ENCODE peak calls at places on chromosomes 2 and 18, in nine cellular contexts. One of them, this sample, is unnamed.

GRCh38 chr2:199223791-199224190 is 233.9 kb downstream of the SATB2 start:
- DNase-seq in fibroblast of lung: peak; percentile 11
- DNase-seq in A673: no peak
- DNase-seq in tibial nerve: no peak
- DNase-seq in neural progenitor cell: no peak
- DNase-seq in CD4-positive, alpha-beta T cell: no peak
- DNase-seq in Peyer's patch: no peak
- DNase-seq in GM23338: no peak
- DNase-seq in H9: no peak
- DNase-seq in this sample: no peak

GRCh38 chr2:56465491-56465890 is 281.7 kb downstream of the CCDC85A start:
- DNase-seq in fibroblast of lung: no peak
- DNase-seq in A673: no peak
- DNase-seq in tibial nerve: no peak
- DNase-seq in neural progenitor cell: no peak
- DNase-seq in CD4-positive, alpha-beta T cell: no peak
- DNase-seq in Peyer's patch: no peak
- DNase-seq in GM23338: no peak
- DNase-seq in H9: no peak
- DNase-seq in this sample: no peak

GRCh38 chr2:55459278-55459677 is 39.6 kb upstream of the CCDC88A start:
- DNase-seq in fibroblast of lung: no peak
- DNase-seq in A673: no peak
- DNase-seq in tibial nerve: no peak
- DNase-seq in neural progenitor cell: no peak
- DNase-seq in CD4-positive, alpha-beta T cell: no peak
- DNase-seq in Peyer's patch: no peak
- DNase-seq in GM23338: no peak
- DNase-seq in H9: no peak
- DNase-seq in this sample: no peak

GRCh38 chr2:237574894-237575868 is 8.8 kb downstream of the PRLH start:
- DNase-seq in fibroblast of lung: no peak
- DNase-seq in A673: no peak
- DNase-seq in tibial nerve: no peak
- DNase-seq in neural progenitor cell: no peak
- DNase-seq in CD4-positive, alpha-beta T cell: no peak
- DNase-seq in Peyer's patch: no peak
- DNase-seq in GM23338: no peak
- DNase-seq in H9: no peak
- DNase-seq in this sample: no peak

GRCh38 chr2:32246911-32247310 is 17.8 kb downstream of the NLRC4 start:
- DNase-seq in fibroblast of lung: no peak
- DNase-seq in A673: no peak
- DNase-seq in tibial nerve: no peak
- DNase-seq in neural progenitor cell: no peak
- DNase-seq in CD4-positive, alpha-beta T cell: no peak
- DNase-seq in Peyer's patch: peak; percentile 60
- DNase-seq in GM23338: no peak
- DNase-seq in H9: no peak
- DNase-seq in this sample: no peak

GRCh38 chr2:176494949-176495353 is 225.7 kb downstream of the MTX2 start:
- DNase-seq in fibroblast of lung: peak; percentile 3
- DNase-seq in A673: no peak
- DNase-seq in tibial nerve: peak; percentile 76
- DNase-seq in neural progenitor cell: no peak
- DNase-seq in CD4-positive, alpha-beta T cell: no peak
- DNase-seq in Peyer's patch: peak; percentile 66
- DNase-seq in GM23338: no peak
- DNase-seq in H9: no peak
- DNase-seq in this sample: no peak

GRCh38 chr2:207256476-207257207 is 90.9 kb upstream of the KLF7 start:
- DNase-seq in fibroblast of lung: peak; percentile 62
- DNase-seq in A673: peak; percentile 74
- DNase-seq in tibial nerve: no peak
- DNase-seq in neural progenitor cell: no peak
- DNase-seq in CD4-positive, alpha-beta T cell: no peak
- DNase-seq in Peyer's patch: no peak
- DNase-seq in GM23338: no peak
- DNase-seq in H9: no peak
- DNase-seq in this sample: no peak

GRCh38 chr2:109032229-109032800 is 43.3 kb upstream of the EDAR start:
- DNase-seq in fibroblast of lung: no peak
- DNase-seq in A673: no peak
- DNase-seq in tibial nerve: no peak
- DNase-seq in neural progenitor cell: no peak
- DNase-seq in CD4-positive, alpha-beta T cell: peak; percentile 55
- DNase-seq in Peyer's patch: peak; percentile 69
- DNase-seq in GM23338: no peak
- DNase-seq in H9: no peak
- DNase-seq in this sample: no peak

GRCh38 chr2:39118786-39119499 is 1.9 kb downstream of the SOS1 start:
- DNase-seq in fibroblast of lung: peak; percentile 34
- DNase-seq in A673: peak; percentile 32
- DNase-seq in tibial nerve: no peak
- DNase-seq in neural progenitor cell: no peak
- DNase-seq in CD4-positive, alpha-beta T cell: no peak
- DNase-seq in Peyer's patch: no peak
- DNase-seq in GM23338: no peak
- DNase-seq in H9: no peak
- DNase-seq in this sample: no peak

GRCh38 chr2:96089356-96090180 is 26.8 kb downstream of the ADRA2B start:
- DNase-seq in fibroblast of lung: no peak
- DNase-seq in A673: no peak
- DNase-seq in tibial nerve: peak; percentile 3
- DNase-seq in neural progenitor cell: peak; percentile 44
- DNase-seq in CD4-positive, alpha-beta T cell: no peak
- DNase-seq in Peyer's patch: no peak
- DNase-seq in GM23338: no peak
- DNase-seq in H9: peak; percentile 41
- DNase-seq in this sample: no peak

GRCh38 chr2:58046585-58047372 is at the start of gene VRK2:
- DNase-seq in fibroblast of lung: peak; percentile 91
- DNase-seq in A673: peak; percentile 93
- DNase-seq in tibial nerve: peak; percentile 72
- DNase-seq in neural progenitor cell: peak; percentile 95
- DNase-seq in CD4-positive, alpha-beta T cell: peak; percentile 68
- DNase-seq in Peyer's patch: peak; percentile 95
- DNase-seq in GM23338: peak; percentile 96
- DNase-seq in H9: peak; percentile 92
- DNase-seq in this sample: peak; percentile 49

GRCh38 chr2:48313036-48313877 is 216.7 kb upstream of the STON1 start:
- DNase-seq in fibroblast of lung: no peak
- DNase-seq in A673: no peak
- DNase-seq in tibial nerve: no peak
- DNase-seq in neural progenitor cell: no peak
- DNase-seq in CD4-positive, alpha-beta T cell: no peak
- DNase-seq in Peyer's patch: no peak
- DNase-seq in GM23338: no peak
- DNase-seq in H9: no peak
- DNase-seq in this sample: no peak
- H3K27ac ChIP-seq in fibroblast of lung: peak overlapping the region; percentile 95
- H3K27ac ChIP-seq in A673: peak overlapping the region; percentile 95
- H3K27ac ChIP-seq in tibial nerve: peak overlapping the region; percentile 97
- H3K27ac ChIP-seq in neural progenitor cell: no peak overlapping the region
- H3K27ac ChIP-seq in CD4-positive, alpha-beta T cell: peak overlapping the region; percentile 96
- H3K27ac ChIP-seq in Peyer's patch: peak overlapping the region; percentile 99
- H3K27ac ChIP-seq in GM23338: peak overlapping the region; percentile 88
- H3K27ac ChIP-seq in H9: no peak overlapping the region
- H3K27ac ChIP-seq in this sample: peak overlapping the region; percentile 92

GRCh38 chr2:129483366-129483765 is 496.1 kb upstream of the RAB6C start:
- DNase-seq in fibroblast of lung: no peak
- DNase-seq in A673: no peak
- DNase-seq in tibial nerve: no peak
- DNase-seq in neural progenitor cell: no peak
- DNase-seq in CD4-positive, alpha-beta T cell: no peak
- DNase-seq in Peyer's patch: no peak
- DNase-seq in GM23338: no peak
- DNase-seq in H9: no peak
- DNase-seq in this sample: no peak
- H3K27ac ChIP-seq in fibroblast of lung: no peak overlapping the region
- H3K27ac ChIP-seq in A673: no peak overlapping the region
- H3K27ac ChIP-seq in tibial nerve: no peak overlapping the region
- H3K27ac ChIP-seq in neural progenitor cell: no peak overlapping the region
- H3K27ac ChIP-seq in CD4-positive, alpha-beta T cell: no peak overlapping the region
- H3K27ac ChIP-seq in Peyer's patch: no peak overlapping the region
- H3K27ac ChIP-seq in GM23338: no peak overlapping the region
- H3K27ac ChIP-seq in H9: no peak overlapping the region
- H3K27ac ChIP-seq in this sample: no peak overlapping the region

GRCh38 chr2:132415256-132416079 is 1.1 kb upstream of the GPR39 start:
- DNase-seq in fibroblast of lung: peak; percentile 66
- DNase-seq in A673: no peak
- DNase-seq in tibial nerve: peak; percentile 5
- DNase-seq in neural progenitor cell: no peak
- DNase-seq in CD4-positive, alpha-beta T cell: no peak
- DNase-seq in Peyer's patch: no peak
- DNase-seq in GM23338: peak; percentile 52
- DNase-seq in H9: no peak
- DNase-seq in this sample: no peak

GRCh38 chr2:132420776-132421175 is 4.2 kb downstream of the GPR39 start:
- DNase-seq in fibroblast of lung: no peak
- DNase-seq in A673: no peak
- DNase-seq in tibial nerve: no peak
- DNase-seq in neural progenitor cell: no peak
- DNase-seq in CD4-positive, alpha-beta T cell: no peak
- DNase-seq in Peyer's patch: no peak
- DNase-seq in GM23338: no peak
- DNase-seq in H9: no peak
- DNase-seq in this sample: no peak

GRCh38 chr2:132416080-132416911 is at the start of gene GPR39:
- DNase-seq in fibroblast of lung: peak; percentile 96
- DNase-seq in A673: peak; percentile 75
- DNase-seq in tibial nerve: peak; percentile 12
- DNase-seq in neural progenitor cell: peak; percentile 76
- DNase-seq in CD4-positive, alpha-beta T cell: no peak
- DNase-seq in Peyer's patch: peak; percentile 92
- DNase-seq in GM23338: peak; percentile 84
- DNase-seq in H9: peak; percentile 88
- DNase-seq in this sample: peak; percentile 28

GRCh38 chr2:132416996-132417395 is 391 bp downstream of the GPR39 start:
- DNase-seq in fibroblast of lung: no peak
- DNase-seq in A673: no peak
- DNase-seq in tibial nerve: no peak
- DNase-seq in neural progenitor cell: no peak
- DNase-seq in CD4-positive, alpha-beta T cell: no peak
- DNase-seq in Peyer's patch: no peak
- DNase-seq in GM23338: no peak
- DNase-seq in H9: no peak
- DNase-seq in this sample: no peak

GRCh38 chr2:132417430-132418035 is 928 bp downstream of the GPR39 start:
- DNase-seq in fibroblast of lung: no peak
- DNase-seq in A673: no peak
- DNase-seq in tibial nerve: no peak
- DNase-seq in neural progenitor cell: no peak
- DNase-seq in CD4-positive, alpha-beta T cell: no peak
- DNase-seq in Peyer's patch: no peak
- DNase-seq in GM23338: no peak
- DNase-seq in H9: no peak
- DNase-seq in this sample: no peak
- H3K27ac ChIP-seq in fibroblast of lung: no peak overlapping the region
- H3K27ac ChIP-seq in A673: no peak overlapping the region
- H3K27ac ChIP-seq in tibial nerve: no peak overlapping the region
- H3K27ac ChIP-seq in neural progenitor cell: no peak overlapping the region
- H3K27ac ChIP-seq in CD4-positive, alpha-beta T cell: no peak overlapping the region
- H3K27ac ChIP-seq in Peyer's patch: no peak overlapping the region
- H3K27ac ChIP-seq in GM23338: no peak overlapping the region
- H3K27ac ChIP-seq in H9: no peak overlapping the region
- H3K27ac ChIP-seq in this sample: no peak overlapping the region

DNA sequence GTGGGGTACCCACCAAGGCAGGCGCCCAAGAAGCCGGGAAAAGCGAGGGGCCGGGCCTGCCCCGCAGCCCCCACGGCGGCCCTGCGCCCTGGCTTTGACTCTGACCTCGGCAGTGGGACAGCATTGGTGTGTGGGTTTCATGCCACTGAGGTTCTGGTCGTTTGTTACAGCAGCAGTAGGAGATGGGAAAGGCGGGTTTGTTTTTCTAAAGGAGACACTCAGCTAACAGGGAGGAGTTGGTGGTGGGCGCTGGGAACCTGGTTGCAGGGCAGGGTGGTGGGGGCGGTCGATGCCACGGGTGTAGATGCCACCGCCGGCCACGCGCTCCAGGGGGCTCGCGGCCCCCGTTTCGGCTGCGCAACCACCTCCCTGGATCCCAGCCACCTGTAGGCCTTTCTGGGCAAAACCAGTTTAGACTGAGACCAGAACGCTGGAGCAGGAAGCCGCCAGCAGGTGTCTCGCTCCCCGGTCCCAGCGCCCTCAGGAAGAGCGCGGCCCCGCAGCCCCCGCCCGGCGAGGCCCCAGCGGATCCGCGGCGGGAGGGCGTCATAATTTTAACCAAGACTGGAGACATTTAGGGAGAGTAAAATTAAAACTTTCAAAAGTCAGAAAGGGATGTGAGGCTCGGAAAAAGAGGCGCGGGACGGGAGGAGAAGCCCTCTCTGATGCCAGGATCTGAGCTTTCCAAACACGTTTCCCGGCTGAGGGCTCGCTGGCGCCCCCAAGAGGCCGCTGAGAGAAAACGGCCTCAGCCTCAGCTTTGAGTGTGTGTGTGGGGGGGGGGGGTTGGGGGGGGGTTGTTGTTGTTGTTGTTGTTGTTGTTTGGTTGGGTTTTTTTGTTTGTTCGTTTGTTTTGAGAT is 17.4 kb downstream of the CIDEA start:
- DNase-seq in fibroblast of lung: peak; percentile 81
- DNase-seq in A673: peak; percentile 88
- DNase-seq in tibial nerve: peak; percentile 47
- DNase-seq in neural progenitor cell: peak; percentile 86
- DNase-seq in CD4-positive, alpha-beta T cell: no peak
- DNase-seq in Peyer's patch: peak; percentile 76
- DNase-seq in GM23338: peak; percentile 91
- DNase-seq in H9: peak; percentile 86
- DNase-seq in this sample: no peak
- H3K27ac ChIP-seq in fibroblast of lung: peak overlapping the region; percentile 57
- H3K27ac ChIP-seq in A673: peak overlapping the region; percentile 38
- H3K27ac ChIP-seq in tibial nerve: peak overlapping the region; percentile 71
- H3K27ac ChIP-seq in neural progenitor cell: no peak overlapping the region
- H3K27ac ChIP-seq in CD4-positive, alpha-beta T cell: no peak overlapping the region
- H3K27ac ChIP-seq in Peyer's patch: peak overlapping the region; percentile 10
- H3K27ac ChIP-seq in GM23338: no peak overlapping the region
- H3K27ac ChIP-seq in H9: no peak overlapping the region
- H3K27ac ChIP-seq in this sample: peak overlapping the region; percentile 67

GRCh38 chr2:46535360-46535759 is 56.0 kb downstream of the TMEM247 start:
- DNase-seq in fibroblast of lung: no peak
- DNase-seq in A673: no peak
- DNase-seq in tibial nerve: no peak
- DNase-seq in neural progenitor cell: no peak
- DNase-seq in CD4-positive, alpha-beta T cell: no peak
- DNase-seq in Peyer's patch: peak; percentile 76
- DNase-seq in GM23338: no peak
- DNase-seq in H9: no peak
- DNase-seq in this sample: no peak
- H3K27ac ChIP-seq in fibroblast of lung: no peak overlapping the region
- H3K27ac ChIP-seq in A673: no peak overlapping the region
- H3K27ac ChIP-seq in tibial nerve: no peak overlapping the region
- H3K27ac ChIP-seq in neural progenitor cell: no peak overlapping the region
- H3K27ac ChIP-seq in CD4-positive, alpha-beta T cell: no peak overlapping the region
- H3K27ac ChIP-seq in Peyer's patch: peak overlapping the region; percentile 71
- H3K27ac ChIP-seq in GM23338: no peak overlapping the region
- H3K27ac ChIP-seq in H9: no peak overlapping the region
- H3K27ac ChIP-seq in this sample: no peak overlapping the region

DNA sequence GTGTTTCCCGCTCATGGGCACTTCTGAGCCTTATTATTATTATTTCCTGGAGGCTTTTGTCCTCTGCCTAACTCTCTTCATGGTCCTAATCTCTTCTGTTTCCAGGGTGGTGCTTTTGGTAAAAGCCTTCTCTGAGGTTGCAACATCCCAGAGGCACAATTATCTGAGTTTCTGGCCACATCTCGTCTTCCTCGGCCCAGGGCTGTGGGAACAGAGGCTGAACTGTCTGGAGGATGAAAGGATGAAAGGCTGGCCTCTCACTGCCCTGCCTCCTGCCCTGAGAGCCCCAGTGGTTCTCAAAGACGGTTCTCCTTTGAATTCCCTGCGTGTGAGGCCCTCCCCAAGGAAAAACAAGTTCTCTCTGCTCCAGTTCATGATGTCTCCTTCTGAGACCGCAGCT is 13.8 kb downstream of the GYPC start:
- DNase-seq in fibroblast of lung: no peak
- DNase-seq in A673: no peak
- DNase-seq in tibial nerve: no peak
- DNase-seq in neural progenitor cell: no peak
- DNase-seq in CD4-positive, alpha-beta T cell: no peak
- DNase-seq in Peyer's patch: no peak
- DNase-seq in GM23338: no peak
- DNase-seq in H9: no peak
- DNase-seq in this sample: no peak
- H3K27ac ChIP-seq in fibroblast of lung: no peak overlapping the region
- H3K27ac ChIP-seq in A673: no peak overlapping the region
- H3K27ac ChIP-seq in tibial nerve: peak overlapping the region; percentile 25
- H3K27ac ChIP-seq in neural progenitor cell: no peak overlapping the region
- H3K27ac ChIP-seq in CD4-positive, alpha-beta T cell: no peak overlapping the region
- H3K27ac ChIP-seq in Peyer's patch: no peak overlapping the region
- H3K27ac ChIP-seq in GM23338: no peak overlapping the region
- H3K27ac ChIP-seq in H9: no peak overlapping the region
- H3K27ac ChIP-seq in this sample: no peak overlapping the region

This sample was measured in thoracic aorta.